ENCODE peak calls at places on chromosome 15, in eight cellular contexts. J is NCI-H510A treated with DMSO at 0.1 percent for 48 hours, B is B cell, U is left ventricle myocardium inferior, O is Daoy, P is SK-N-SH, G is RPMI8226, N is COLO829. W is an unnamed sample.

GRCh38 chr15:40891810-40892448 is 2.3 kb upstream of the VPS18 start:
- DNase-seq in N (no peak), O (peak), U (no peak), G (peak), P (peak), B (peak), J (peak), W (peak)

GRCh38 chr15:48413304-48413703 is 82.1 kb downstream of the DUT start:
- DNase-seq in N (no peak), G (no peak), P (no peak), O (no peak), J (no peak), B (no peak), U (no peak), W (no peak)

GRCh38 chr15:93584021-93584420 is 495.0 kb upstream of the RGMA start:
- DNase-seq in J (no peak), O (no peak), P (no peak), U (peak), N (no peak), G (no peak), B (no peak), W (no peak)

GRCh38 chr15:60534051-60534450 is 55.1 kb upstream of the ICE2 start:
- DNase-seq in B (no peak), J (no peak), O (no peak), P (no peak), N (no peak), G (no peak), U (no peak), W (no peak)

GRCh38 chr15:68818088-68818670 is 2.5 kb downstream of the ANP32A start:
- DNase-seq in P (peak), G (peak), B (peak), J (peak), U (peak), O (peak), N (no peak), W (peak)

GRCh38 chr15:55253580-55253979 is 36.0 kb downstream of the RAB27A start:
- DNase-seq in P (no peak), G (no peak), J (no peak), O (peak), N (peak), B (no peak), U (no peak), W (no peak)

GRCh38 chr15:67495585-67495984 is 25.3 kb upstream of the C15orf61 start:
- DNase-seq in O (no peak), J (no peak), N (no peak), P (no peak), U (no peak), G (no peak), B (no peak), W (no peak)

GRCh38 chr15:58201536-58201935 is 63.4 kb downstream of the AQP9 start:
- DNase-seq in B (no peak), O (no peak), U (no peak), J (no peak), P (no peak), N (no peak), G (no peak), W (no peak)

GRCh38 chr15:77029166-77030041 is 34.5 kb downstream of the PSTPIP1 start:
- DNase-seq in O (no peak), J (no peak), G (no peak), P (peak), N (no peak), U (no peak), B (peak), W (no peak)

GRCh38 chr15:85402195-85402921 is 22.0 kb downstream of the AKAP13 start:
- DNase-seq in B (no peak), O (peak), U (no peak), G (no peak), N (no peak), J (no peak), P (no peak), W (no peak)

GRCh38 chr15:44710236-44711088 is 661 bp downstream of the PATL2 start:
- DNase-seq in N (no peak), B (peak), O (no peak), U (peak), J (no peak), P (no peak), G (peak), W (no peak)

GRCh38 chr15:48671381-48672022 is 26.0 kb upstream of the FBN1 start:
- DNase-seq in O (peak), G (no peak), P (no peak), J (no peak), B (no peak), U (peak), N (peak), W (peak)

GRCh38 chr15:58527573-58528196 is 95.9 kb downstream of the LIPC start:
- DNase-seq in N (no peak), B (no peak), J (no peak), U (no peak), P (no peak), G (no peak), O (no peak), W (no peak)

GRCh38 chr15:92651877-92652575 is 3.5 kb downstream of the FAM174B start:
- DNase-seq in N (no peak), U (no peak), G (no peak), O (no peak), J (no peak), P (no peak), B (no peak), W (no peak)

GRCh38 chr15:99343836-99344551 is 92.7 kb downstream of the LRRC28 start:
- DNase-seq in O (peak), G (no peak), P (peak), N (peak), J (no peak), B (peak), U (peak), W (no peak)

GRCh38 chr15:55394694-55395093 is 13.5 kb downstream of the CCPG1 start:
- DNase-seq in B (no peak), P (no peak), J (no peak), G (no peak), N (no peak), O (no peak), U (no peak), W (no peak)

GRCh38 chr15:95929232-95929846 is 401.2 kb upstream of the NR2F2 start:
- DNase-seq in U (no peak), N (no peak), J (no peak), B (no peak), P (no peak), O (peak), G (peak), W (no peak)

GRCh38 chr15:88124199-88124598 is 132.3 kb downstream of the NTRK3 start:
- DNase-seq in B (no peak), U (no peak), J (no peak), O (no peak), N (no peak), G (no peak), P (no peak), W (no peak)

GRCh38 chr15:63938486-63939061 is 104.8 kb upstream of the HERC1 start:
- DNase-seq in P (no peak), U (no peak), O (no peak), N (peak), B (no peak), G (no peak), J (no peak), W (no peak)

GRCh38 chr15:101501703-101502373 is 12.3 kb upstream of the PCSK6 start:
- DNase-seq in B (peak), N (no peak), O (peak), G (no peak), P (peak), U (no peak), J (no peak), W (no peak)

GRCh38 chr15:26115229-26115943 is 252.3 kb upstream of the ATP10A start:
- DNase-seq in G (no peak), P (no peak), O (peak), N (no peak), U (no peak), B (no peak), J (no peak), W (no peak)

W was measured in amniotic stem cell.